ENCODE peak calls at places on chromosomes 3 and 15, in six cellular contexts. One of them, this sample, is unnamed.

GRCh38 chr15:34102175-34102925 is 467 bp downstream of the PGBD4 start:
- DNase-seq in RWPE2: no peak
- DNase-seq in heart right ventricle: no peak
- DNase-seq in right lobe of liver: no peak
- DNase-seq in psoas muscle: no peak
- DNase-seq in adrenal gland: no peak
- DNase-seq in this sample: no peak

GRCh38 chr3:152269423-152270144 is 855 bp downstream of the MBNL1 start:
- DNase-seq in right lobe of liver: no peak
- DNase-seq in RWPE2: no peak
- DNase-seq in heart right ventricle: peak; percentile 65
- DNase-seq in adrenal gland: peak; percentile 68
- DNase-seq in psoas muscle: peak; percentile 88
- DNase-seq in this sample: no peak

GRCh38 chr15:64023215-64023614 is 23.1 kb downstream of the DAPK2 start:
- DNase-seq in adrenal gland: no peak
- DNase-seq in right lobe of liver: no peak
- DNase-seq in RWPE2: no peak
- DNase-seq in psoas muscle: no peak
- DNase-seq in heart right ventricle: no peak
- DNase-seq in this sample: no peak

GRCh38 chr3:192812736-192813383 is 85.5 kb upstream of the FGF12 start:
- DNase-seq in RWPE2: no peak
- DNase-seq in heart right ventricle: no peak
- DNase-seq in adrenal gland: peak; percentile 65
- DNase-seq in right lobe of liver: no peak
- DNase-seq in psoas muscle: no peak
- DNase-seq in this sample: no peak

GRCh38 chr3:154904328-154904727 is 175.8 kb upstream of the MME start:
- DNase-seq in heart right ventricle: no peak
- DNase-seq in right lobe of liver: no peak
- DNase-seq in psoas muscle: no peak
- DNase-seq in RWPE2: no peak
- DNase-seq in adrenal gland: no peak
- DNase-seq in this sample: no peak

GRCh38 chr15:59688383-59688887 is 685 bp downstream of the BNIP2 start:
- DNase-seq in heart right ventricle: peak; percentile 14
- DNase-seq in right lobe of liver: no peak
- DNase-seq in psoas muscle: no peak
- DNase-seq in adrenal gland: no peak
- DNase-seq in RWPE2: no peak
- DNase-seq in this sample: no peak

GRCh38 chr15:40471105-40471777 is 457 bp downstream of the CHST14 start:
- DNase-seq in heart right ventricle: peak; percentile 21
- DNase-seq in RWPE2: no peak
- DNase-seq in psoas muscle: peak; percentile 62
- DNase-seq in adrenal gland: peak; percentile 38
- DNase-seq in right lobe of liver: no peak
- DNase-seq in this sample: no peak

GRCh38 chr3:87900061-87900460 is 158.7 kb downstream of the CGGBP1 start:
- DNase-seq in adrenal gland: no peak
- DNase-seq in right lobe of liver: no peak
- DNase-seq in psoas muscle: no peak
- DNase-seq in RWPE2: no peak
- DNase-seq in heart right ventricle: no peak
- DNase-seq in this sample: no peak

GRCh38 chr3:157551961-157552360 is 48.7 kb upstream of the VEPH1 start:
- DNase-seq in RWPE2: no peak
- DNase-seq in adrenal gland: no peak
- DNase-seq in right lobe of liver: no peak
- DNase-seq in heart right ventricle: no peak
- DNase-seq in psoas muscle: no peak
- DNase-seq in this sample: no peak

GRCh38 chr3:134028486-134029255 is 1.1 kb downstream of the SLCO2A1 start:
- DNase-seq in adrenal gland: no peak
- DNase-seq in psoas muscle: no peak
- DNase-seq in RWPE2: no peak
- DNase-seq in heart right ventricle: no peak
- DNase-seq in right lobe of liver: no peak
- DNase-seq in this sample: peak; percentile 71

GRCh38 chr3:126487151-126487771 is 11.6 kb upstream of the ZXDC start:
- DNase-seq in right lobe of liver: peak; percentile 62
- DNase-seq in psoas muscle: no peak
- DNase-seq in adrenal gland: peak; percentile 73
- DNase-seq in RWPE2: no peak
- DNase-seq in heart right ventricle: peak; percentile 36
- DNase-seq in this sample: no peak

GRCh38 chr3:4716731-4717362 is 223.7 kb downstream of the ITPR1 start:
- DNase-seq in RWPE2: no peak
- DNase-seq in right lobe of liver: no peak
- DNase-seq in heart right ventricle: no peak
- DNase-seq in adrenal gland: no peak
- DNase-seq in psoas muscle: no peak
- DNase-seq in this sample: no peak

GRCh38 chr15:32825219-32825618 is 107.4 kb downstream of the GREM1 start:
- DNase-seq in right lobe of liver: no peak
- DNase-seq in RWPE2: no peak
- DNase-seq in heart right ventricle: no peak
- DNase-seq in psoas muscle: no peak
- DNase-seq in adrenal gland: no peak
- DNase-seq in this sample: no peak

GRCh38 chr3:194103475-194103874 is 32.5 kb upstream of the HES1 start:
- DNase-seq in psoas muscle: no peak
- DNase-seq in RWPE2: no peak
- DNase-seq in heart right ventricle: no peak
- DNase-seq in right lobe of liver: no peak
- DNase-seq in adrenal gland: no peak
- DNase-seq in this sample: no peak
- H3K4me1 ChIP-seq in psoas muscle: peaks cover 5% of the 10 kb centered on the region
- H3K4me1 ChIP-seq in RWPE2: no peaks in the 10 kb centered on the region
- H3K4me1 ChIP-seq in heart right ventricle: peaks cover 5% of the 10 kb centered on the region
- H3K4me1 ChIP-seq in right lobe of liver: peaks cover 5% of the 10 kb centered on the region
- H3K4me1 ChIP-seq in adrenal gland: no peaks in the 10 kb centered on the region
- H3K4me1 ChIP-seq in this sample: no peaks in the 10 kb centered on the region

GRCh38 chr3:52257911-52258310 is 12.4 kb downstream of the PPM1M start:
- DNase-seq in psoas muscle: no peak
- DNase-seq in adrenal gland: no peak
- DNase-seq in right lobe of liver: no peak
- DNase-seq in heart right ventricle: no peak
- DNase-seq in RWPE2: no peak
- DNase-seq in this sample: no peak
- H3K36me3 ChIP-seq in psoas muscle: peaks cover 42% of the 10 kb centered on the region
- H3K36me3 ChIP-seq in adrenal gland: no peaks in the 10 kb centered on the region
- H3K36me3 ChIP-seq in right lobe of liver: peaks cover 35% of the 10 kb centered on the region
- H3K36me3 ChIP-seq in heart right ventricle: peaks cover 100% of the 10 kb centered on the region
- H3K36me3 ChIP-seq in RWPE2: peaks cover 92% of the 10 kb centered on the region
- H3K36me3 ChIP-seq in this sample: no peaks in the 10 kb centered on the region

DNA sequence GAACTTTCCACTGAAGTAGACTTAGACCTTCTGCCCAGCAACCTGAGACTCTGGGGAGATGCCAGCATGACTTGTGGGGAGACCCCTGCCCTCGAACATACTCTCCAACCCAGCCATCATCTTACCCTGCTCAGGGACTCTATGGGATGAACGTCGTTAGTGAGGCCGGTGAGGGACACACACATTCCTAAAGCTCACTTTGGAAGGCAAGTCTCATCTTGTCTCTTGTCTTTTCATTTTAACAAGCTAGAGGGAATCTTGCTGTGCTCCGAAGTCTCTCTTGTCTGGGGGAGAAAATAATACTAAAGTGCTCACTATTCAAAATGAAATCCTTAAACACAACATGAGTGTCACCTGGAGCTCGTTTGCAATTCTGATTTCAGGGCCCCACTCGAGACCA is 239.5 kb upstream of the HES1 start:
- DNase-seq in right lobe of liver: no peak
- DNase-seq in psoas muscle: no peak
- DNase-seq in RWPE2: no peak
- DNase-seq in heart right ventricle: no peak
- DNase-seq in adrenal gland: no peak
- DNase-seq in this sample: no peak
- H3K4me1 ChIP-seq in right lobe of liver: no peaks in the 10 kb centered on the region
- H3K4me1 ChIP-seq in psoas muscle: no peaks in the 10 kb centered on the region
- H3K4me1 ChIP-seq in RWPE2: peaks cover 6% of the 10 kb centered on the region
- H3K4me1 ChIP-seq in heart right ventricle: peaks cover 28% of the 10 kb centered on the region
- H3K4me1 ChIP-seq in adrenal gland: no peaks in the 10 kb centered on the region
- H3K4me1 ChIP-seq in this sample: peaks cover 4% of the 10 kb centered on the region

GRCh38 chr3:49029563-49029884 is 326 bp upstream of the IMPDH2 start:
- DNase-seq in RWPE2: no peak
- DNase-seq in adrenal gland: no peak
- DNase-seq in right lobe of liver: no peak
- DNase-seq in psoas muscle: no peak
- DNase-seq in heart right ventricle: no peak
- DNase-seq in this sample: no peak
- H3K36me3 ChIP-seq in RWPE2: peaks cover 77% of the 10 kb centered on the region
- H3K36me3 ChIP-seq in adrenal gland: no peaks in the 10 kb centered on the region
- H3K36me3 ChIP-seq in right lobe of liver: peaks cover 11% of the 10 kb centered on the region
- H3K36me3 ChIP-seq in psoas muscle: peaks cover 7% of the 10 kb centered on the region
- H3K36me3 ChIP-seq in heart right ventricle: peaks cover 81% of the 10 kb centered on the region
- H3K36me3 ChIP-seq in this sample: peaks cover 45% of the 10 kb centered on the region

DNA sequence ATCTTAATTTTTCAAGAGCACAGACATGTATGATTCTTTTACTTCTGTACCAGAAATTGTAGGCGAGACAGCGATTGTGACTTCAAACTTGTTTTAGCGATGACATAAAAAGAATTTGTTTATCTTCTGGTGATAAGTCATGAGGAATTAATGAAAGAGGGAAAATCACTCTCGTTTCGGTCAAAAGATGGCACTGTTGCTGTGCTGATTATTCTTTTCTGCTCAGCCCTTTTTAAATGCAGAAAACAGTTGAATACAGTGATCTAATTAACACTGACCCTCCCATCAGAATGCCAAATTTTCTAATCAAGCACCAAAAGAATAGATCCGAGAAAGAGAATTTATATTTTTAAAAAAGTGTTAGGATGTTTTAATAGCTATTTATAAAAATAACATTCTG is 52.6 kb downstream of the NSUN3 start:
- DNase-seq in adrenal gland: no peak
- DNase-seq in right lobe of liver: no peak
- DNase-seq in psoas muscle: no peak
- DNase-seq in RWPE2: no peak
- DNase-seq in heart right ventricle: no peak
- DNase-seq in this sample: no peak
- H3K4me1 ChIP-seq in adrenal gland: peaks cover 9% of the 10 kb centered on the region
- H3K4me1 ChIP-seq in right lobe of liver: no peaks in the 10 kb centered on the region
- H3K4me1 ChIP-seq in psoas muscle: no peaks in the 10 kb centered on the region
- H3K4me1 ChIP-seq in RWPE2: no peaks in the 10 kb centered on the region
- H3K4me1 ChIP-seq in heart right ventricle: no peaks in the 10 kb centered on the region
- H3K4me1 ChIP-seq in this sample: no peaks in the 10 kb centered on the region

GRCh38 chr3:68018275-68018674 is 363.9 kb upstream of the SUCLG2 start:
- DNase-seq in RWPE2: no peak
- DNase-seq in adrenal gland: no peak
- DNase-seq in psoas muscle: no peak
- DNase-seq in heart right ventricle: no peak
- DNase-seq in right lobe of liver: no peak
- DNase-seq in this sample: no peak
- H3K36me3 ChIP-seq in RWPE2: no peaks in the 10 kb centered on the region
- H3K36me3 ChIP-seq in adrenal gland: no peaks in the 10 kb centered on the region
- H3K36me3 ChIP-seq in psoas muscle: no peaks in the 10 kb centered on the region
- H3K36me3 ChIP-seq in heart right ventricle: no peaks in the 10 kb centered on the region
- H3K36me3 ChIP-seq in right lobe of liver: no peaks in the 10 kb centered on the region
- H3K36me3 ChIP-seq in this sample: no peaks in the 10 kb centered on the region

GRCh38 chr3:46334911-46335478 is 18.9 kb upstream of the CCR2 start:
- DNase-seq in right lobe of liver: no peak
- DNase-seq in adrenal gland: no peak
- DNase-seq in RWPE2: no peak
- DNase-seq in heart right ventricle: no peak
- DNase-seq in psoas muscle: no peak
- DNase-seq in this sample: no peak
- H3K4me1 ChIP-seq in right lobe of liver: no peaks in the 10 kb centered on the region
- H3K4me1 ChIP-seq in adrenal gland: no peaks in the 10 kb centered on the region
- H3K4me1 ChIP-seq in RWPE2: peaks cover 10% of the 10 kb centered on the region
- H3K4me1 ChIP-seq in heart right ventricle: no peaks in the 10 kb centered on the region
- H3K4me1 ChIP-seq in psoas muscle: no peaks in the 10 kb centered on the region
- H3K4me1 ChIP-seq in this sample: no peaks in the 10 kb centered on the region

GRCh38 chr3:63370094-63370493 is 92.0 kb downstream of the SYNPR start:
- DNase-seq in heart right ventricle: no peak
- DNase-seq in right lobe of liver: no peak
- DNase-seq in RWPE2: no peak
- DNase-seq in adrenal gland: no peak
- DNase-seq in psoas muscle: no peak
- DNase-seq in this sample: no peak

GRCh38 chr3:63364495-63364894 is 86.4 kb downstream of the SYNPR start:
- DNase-seq in RWPE2: no peak
- DNase-seq in psoas muscle: no peak
- DNase-seq in adrenal gland: no peak
- DNase-seq in heart right ventricle: no peak
- DNase-seq in right lobe of liver: no peak
- DNase-seq in this sample: no peak

GRCh38 chr3:63364909-63365308 is 86.8 kb downstream of the SYNPR start:
- DNase-seq in psoas muscle: no peak
- DNase-seq in RWPE2: no peak
- DNase-seq in heart right ventricle: no peak
- DNase-seq in right lobe of liver: no peak
- DNase-seq in adrenal gland: no peak
- DNase-seq in this sample: no peak
- H3K36me3 ChIP-seq in psoas muscle: no peaks in the 10 kb centered on the region
- H3K36me3 ChIP-seq in RWPE2: no peaks in the 10 kb centered on the region
- H3K36me3 ChIP-seq in heart right ventricle: no peaks in the 10 kb centered on the region
- H3K36me3 ChIP-seq in right lobe of liver: no peaks in the 10 kb centered on the region
- H3K36me3 ChIP-seq in adrenal gland: no peaks in the 10 kb centered on the region
- H3K36me3 ChIP-seq in this sample: no peaks in the 10 kb centered on the region

This sample was measured in vagina.